ENCODE peak calls at places on chromosomes 6 and 20, in eight cellular contexts. One of them, this sample, is unnamed.
A peak's percentile ranks its signal among the peaks of the same experiment; 100 is the strongest.

GRCh38 chr6:8059129-8059528 is 5.1 kb downstream of the BLOC1S5 start:
- DNase-seq in effector memory CD4-positive, alpha-beta T cell: no peak
- DNase-seq in adipocyte: peak; percentile 80
- DNase-seq in GM23248: peak; percentile 73
- DNase-seq in ovary: no peak
- DNase-seq in mucosa of descending colon: no peak
- DNase-seq in small intestine: no peak
- DNase-seq in aorta: no peak
- DNase-seq in this sample: no peak

GRCh38 chr6:105952762-105953700 is 133.1 kb upstream of the PRDM1 start:
- DNase-seq in GM23248: no peak
- DNase-seq in ovary: no peak
- DNase-seq in mucosa of descending colon: no peak
- DNase-seq in effector memory CD4-positive, alpha-beta T cell: no peak
- DNase-seq in small intestine: peak; percentile 12
- DNase-seq in aorta: no peak
- DNase-seq in adipocyte: no peak
- DNase-seq in this sample: no peak

GRCh38 chr20:4135385-4136077 is 120.2 kb upstream of the RNF24 start:
- DNase-seq in small intestine: peak; percentile 95
- DNase-seq in GM23248: peak; percentile 99
- DNase-seq in ovary: no peak
- DNase-seq in mucosa of descending colon: peak; percentile 73
- DNase-seq in adipocyte: peak; percentile 90
- DNase-seq in effector memory CD4-positive, alpha-beta T cell: no peak
- DNase-seq in aorta: no peak
- DNase-seq in this sample: no peak

GRCh38 chr6:162251257-162251656 is 476.3 kb downstream of the PRKN start:
- DNase-seq in GM23248: no peak
- DNase-seq in aorta: no peak
- DNase-seq in effector memory CD4-positive, alpha-beta T cell: no peak
- DNase-seq in mucosa of descending colon: no peak
- DNase-seq in adipocyte: no peak
- DNase-seq in small intestine: no peak
- DNase-seq in ovary: no peak
- DNase-seq in this sample: no peak

GRCh38 chr6:40727272-40727671 is 140.1 kb upstream of the LRFN2 start:
- DNase-seq in effector memory CD4-positive, alpha-beta T cell: no peak
- DNase-seq in ovary: no peak
- DNase-seq in GM23248: no peak
- DNase-seq in small intestine: no peak
- DNase-seq in mucosa of descending colon: no peak
- DNase-seq in adipocyte: no peak
- DNase-seq in aorta: peak; percentile 15
- DNase-seq in this sample: no peak

GRCh38 chr6:25889877-25890853 is 16.1 kb upstream of the SLC17A3 start:
- DNase-seq in mucosa of descending colon: no peak
- DNase-seq in effector memory CD4-positive, alpha-beta T cell: no peak
- DNase-seq in GM23248: peak; percentile 66
- DNase-seq in aorta: no peak
- DNase-seq in adipocyte: peak; percentile 86
- DNase-seq in small intestine: peak; percentile 68
- DNase-seq in ovary: peak; percentile 28
- DNase-seq in this sample: no peak

GRCh38 chr20:1813101-1813529 is 82.1 kb upstream of the SIRPA start:
- DNase-seq in aorta: peak; percentile 93
- DNase-seq in effector memory CD4-positive, alpha-beta T cell: no peak
- DNase-seq in mucosa of descending colon: no peak
- DNase-seq in ovary: peak; percentile 47
- DNase-seq in GM23248: peak; percentile 93
- DNase-seq in adipocyte: peak; percentile 85
- DNase-seq in small intestine: no peak
- DNase-seq in this sample: no peak

GRCh38 chr6:53481328-53481727 is 63.6 kb downstream of the GCLC start:
- DNase-seq in mucosa of descending colon: no peak
- DNase-seq in aorta: no peak
- DNase-seq in small intestine: no peak
- DNase-seq in ovary: no peak
- DNase-seq in effector memory CD4-positive, alpha-beta T cell: no peak
- DNase-seq in adipocyte: no peak
- DNase-seq in GM23248: no peak
- DNase-seq in this sample: no peak

GRCh38 chr20:36314734-36315544 is 8.8 kb downstream of the DLGAP4 start:
- DNase-seq in adipocyte: no peak
- DNase-seq in mucosa of descending colon: no peak
- DNase-seq in small intestine: peak; percentile 2
- DNase-seq in aorta: peak; percentile 41
- DNase-seq in effector memory CD4-positive, alpha-beta T cell: no peak
- DNase-seq in ovary: no peak
- DNase-seq in GM23248: no peak
- DNase-seq in this sample: no peak

GRCh38 chr20:4045741-4046140 is 30.4 kb upstream of the RNF24 start:
- DNase-seq in ovary: no peak
- DNase-seq in mucosa of descending colon: no peak
- DNase-seq in small intestine: no peak
- DNase-seq in effector memory CD4-positive, alpha-beta T cell: no peak
- DNase-seq in aorta: no peak
- DNase-seq in adipocyte: no peak
- DNase-seq in GM23248: peak; percentile 65
- DNase-seq in this sample: no peak

DNA sequence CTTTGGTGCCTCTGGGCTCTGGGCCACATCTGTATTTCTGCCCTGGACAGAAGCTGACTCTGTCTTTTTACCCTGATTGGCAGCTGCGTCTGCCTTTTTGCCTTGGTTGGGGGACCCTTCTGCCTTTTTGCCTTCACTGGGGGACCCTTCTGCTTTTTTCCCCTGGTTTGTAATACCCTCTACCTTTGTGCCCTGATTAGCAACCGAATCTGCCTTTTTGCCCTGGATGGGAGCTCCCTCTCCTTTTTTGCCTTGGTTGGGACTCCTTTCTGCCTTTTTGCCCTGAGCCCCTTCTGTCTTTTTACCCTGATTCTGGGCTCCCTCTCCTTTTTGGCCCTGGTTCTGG is 23.4 kb downstream of the RRBP1 start:
- DNase-seq in GM23248: no peak
- DNase-seq in adipocyte: no peak
- DNase-seq in mucosa of descending colon: no peak
- DNase-seq in ovary: no peak
- DNase-seq in aorta: no peak
- DNase-seq in effector memory CD4-positive, alpha-beta T cell: no peak
- DNase-seq in small intestine: no peak
- DNase-seq in this sample: no peak
- H3K4me1 ChIP-seq in GM23248: peaks cover 59% of the 10 kb centered on the region
- H3K4me1 ChIP-seq in adipocyte: peaks cover 58% of the 10 kb centered on the region
- H3K4me1 ChIP-seq in mucosa of descending colon: peaks cover 16% of the 10 kb centered on the region
- H3K4me1 ChIP-seq in ovary: peaks cover 21% of the 10 kb centered on the region
- H3K4me1 ChIP-seq in aorta: no peaks in the 10 kb centered on the region
- H3K4me1 ChIP-seq in effector memory CD4-positive, alpha-beta T cell: no peaks in the 10 kb centered on the region
- H3K4me1 ChIP-seq in small intestine: peaks cover 9% of the 10 kb centered on the region
- H3K4me1 ChIP-seq in this sample: no peaks in the 10 kb centered on the region

GRCh38 chr6:78749326-78749725 is 118.0 kb upstream of the IRAK1BP1 start:
- DNase-seq in adipocyte: peak; percentile 27
- DNase-seq in effector memory CD4-positive, alpha-beta T cell: no peak
- DNase-seq in ovary: no peak
- DNase-seq in mucosa of descending colon: no peak
- DNase-seq in GM23248: peak; percentile 45
- DNase-seq in aorta: no peak
- DNase-seq in small intestine: no peak
- DNase-seq in this sample: no peak

GRCh38 chr6:78744144-78744543 is 123.2 kb upstream of the IRAK1BP1 start:
- DNase-seq in adipocyte: no peak
- DNase-seq in aorta: no peak
- DNase-seq in mucosa of descending colon: no peak
- DNase-seq in small intestine: no peak
- DNase-seq in ovary: no peak
- DNase-seq in effector memory CD4-positive, alpha-beta T cell: no peak
- DNase-seq in GM23248: no peak
- DNase-seq in this sample: no peak

DNA sequence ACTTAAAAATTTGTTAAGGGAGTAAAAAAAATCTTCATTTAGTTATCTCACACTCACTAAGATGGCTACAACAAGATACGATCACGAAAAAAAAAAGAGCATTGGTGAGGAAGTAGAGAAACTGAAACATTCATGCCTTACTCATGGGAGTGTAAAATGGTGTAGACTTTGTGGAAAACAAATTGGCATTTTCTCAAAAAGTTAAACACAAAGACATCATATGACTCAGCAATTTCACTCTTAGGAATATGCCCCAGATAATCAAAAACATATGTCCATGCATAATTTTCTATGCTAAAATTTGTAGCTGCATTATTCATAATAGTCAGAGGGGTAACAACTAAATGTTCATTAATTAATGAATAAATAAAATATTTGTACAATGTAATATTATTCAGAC is 120.9 kb upstream of the IRAK1BP1 start:
- DNase-seq in ovary: no peak
- DNase-seq in adipocyte: peak; percentile 76
- DNase-seq in mucosa of descending colon: no peak
- DNase-seq in small intestine: no peak
- DNase-seq in effector memory CD4-positive, alpha-beta T cell: no peak
- DNase-seq in GM23248: peak; percentile 62
- DNase-seq in aorta: no peak
- DNase-seq in this sample: no peak
- H3K9me3 ChIP-seq in ovary: no peaks in the 10 kb centered on the region
- H3K9me3 ChIP-seq in adipocyte: peaks cover 17% of the 10 kb centered on the region
- H3K9me3 ChIP-seq in mucosa of descending colon: peaks cover 23% of the 10 kb centered on the region
- H3K9me3 ChIP-seq in small intestine: no peaks in the 10 kb centered on the region
- H3K9me3 ChIP-seq in effector memory CD4-positive, alpha-beta T cell: no peaks in the 10 kb centered on the region
- H3K9me3 ChIP-seq in GM23248: peaks cover 4% of the 10 kb centered on the region
- H3K9me3 ChIP-seq in aorta: no peaks in the 10 kb centered on the region
- H3K9me3 ChIP-seq in this sample: peaks cover 7% of the 10 kb centered on the region

GRCh38 chr6:34938268-34938667 is 49.2 kb downstream of the ANKS1A start:
- DNase-seq in effector memory CD4-positive, alpha-beta T cell: no peak
- DNase-seq in ovary: no peak
- DNase-seq in adipocyte: no peak
- DNase-seq in aorta: no peak
- DNase-seq in small intestine: no peak
- DNase-seq in mucosa of descending colon: no peak
- DNase-seq in GM23248: no peak
- DNase-seq in this sample: no peak
- H3K4me1 ChIP-seq in effector memory CD4-positive, alpha-beta T cell: no peaks in the 10 kb centered on the region
- H3K4me1 ChIP-seq in ovary: peaks cover 23% of the 10 kb centered on the region
- H3K4me1 ChIP-seq in adipocyte: no peaks in the 10 kb centered on the region
- H3K4me1 ChIP-seq in aorta: no peaks in the 10 kb centered on the region
- H3K4me1 ChIP-seq in small intestine: no peaks in the 10 kb centered on the region
- H3K4me1 ChIP-seq in mucosa of descending colon: peaks cover 4% of the 10 kb centered on the region
- H3K4me1 ChIP-seq in GM23248: no peaks in the 10 kb centered on the region
- H3K4me1 ChIP-seq in this sample: no peaks in the 10 kb centered on the region

GRCh38 chr20:41571006-41571405 is 47.2 kb downstream of the CHD6 start:
- DNase-seq in ovary: no peak
- DNase-seq in aorta: no peak
- DNase-seq in small intestine: no peak
- DNase-seq in mucosa of descending colon: no peak
- DNase-seq in effector memory CD4-positive, alpha-beta T cell: no peak
- DNase-seq in GM23248: no peak
- DNase-seq in adipocyte: no peak
- DNase-seq in this sample: no peak
- H3K9me3 ChIP-seq in ovary: no peaks in the 10 kb centered on the region
- H3K9me3 ChIP-seq in aorta: no peaks in the 10 kb centered on the region
- H3K9me3 ChIP-seq in small intestine: no peaks in the 10 kb centered on the region
- H3K9me3 ChIP-seq in mucosa of descending colon: peaks cover 6% of the 10 kb centered on the region
- H3K9me3 ChIP-seq in effector memory CD4-positive, alpha-beta T cell: no peaks in the 10 kb centered on the region
- H3K9me3 ChIP-seq in GM23248: no peaks in the 10 kb centered on the region
- H3K9me3 ChIP-seq in adipocyte: no peaks in the 10 kb centered on the region
- H3K9me3 ChIP-seq in this sample: no peaks in the 10 kb centered on the region

DNA sequence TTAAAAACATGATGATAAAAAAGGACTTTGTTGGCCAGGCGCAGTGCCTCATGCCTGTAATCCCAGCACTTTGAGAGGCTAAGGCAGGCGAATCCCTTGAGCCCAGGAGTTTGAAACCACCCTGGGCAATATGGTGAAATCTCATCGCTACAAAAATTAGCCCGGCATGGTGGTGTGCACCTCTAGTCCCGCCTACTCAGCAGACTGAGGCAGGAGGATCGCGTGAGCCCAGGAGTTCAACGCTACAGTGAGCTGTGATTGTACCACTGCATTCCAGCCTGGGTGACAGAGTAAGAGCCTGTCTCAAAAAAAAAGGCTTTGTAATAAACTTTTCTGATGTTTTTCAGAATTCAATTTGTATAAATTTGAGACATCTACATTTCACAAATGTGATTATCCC is 60.1 kb downstream of the GFOD1 start:
- DNase-seq in mucosa of descending colon: no peak
- DNase-seq in adipocyte: no peak
- DNase-seq in aorta: no peak
- DNase-seq in small intestine: no peak
- DNase-seq in GM23248: no peak
- DNase-seq in ovary: no peak
- DNase-seq in effector memory CD4-positive, alpha-beta T cell: no peak
- DNase-seq in this sample: no peak
- H3K4me1 ChIP-seq in mucosa of descending colon: no peaks in the 10 kb centered on the region
- H3K4me1 ChIP-seq in adipocyte: peaks cover 3% of the 10 kb centered on the region
- H3K4me1 ChIP-seq in aorta: peaks cover 3% of the 10 kb centered on the region
- H3K4me1 ChIP-seq in small intestine: peaks cover 14% of the 10 kb centered on the region
- H3K4me1 ChIP-seq in GM23248: peaks cover 5% of the 10 kb centered on the region
- H3K4me1 ChIP-seq in ovary: no peaks in the 10 kb centered on the region
- H3K4me1 ChIP-seq in effector memory CD4-positive, alpha-beta T cell: peaks cover 20% of the 10 kb centered on the region
- H3K4me1 ChIP-seq in this sample: peaks cover 23% of the 10 kb centered on the region

GRCh38 chr20:55746723-55747122 is 258.6 kb downstream of the CBLN4 start:
- DNase-seq in adipocyte: no peak
- DNase-seq in effector memory CD4-positive, alpha-beta T cell: no peak
- DNase-seq in ovary: no peak
- DNase-seq in aorta: no peak
- DNase-seq in small intestine: no peak
- DNase-seq in GM23248: no peak
- DNase-seq in mucosa of descending colon: no peak
- DNase-seq in this sample: no peak
- H3K9me3 ChIP-seq in adipocyte: no peaks in the 10 kb centered on the region
- H3K9me3 ChIP-seq in effector memory CD4-positive, alpha-beta T cell: no peaks in the 10 kb centered on the region
- H3K9me3 ChIP-seq in ovary: no peaks in the 10 kb centered on the region
- H3K9me3 ChIP-seq in aorta: no peaks in the 10 kb centered on the region
- H3K9me3 ChIP-seq in small intestine: peaks cover 1% of the 10 kb centered on the region
- H3K9me3 ChIP-seq in GM23248: no peaks in the 10 kb centered on the region
- H3K9me3 ChIP-seq in mucosa of descending colon: no peaks in the 10 kb centered on the region
- H3K9me3 ChIP-seq in this sample: no peaks in the 10 kb centered on the region